ENCODE peak calls at places on chromosomes 16 and 17, in seven cellular contexts. One of them, this sample, is unnamed.

GRCh38 chr16:626787-627457 is 3.9 kb upstream of the WFIKKN1 start:
- DNase-seq in A549: peak; percentile 92
- DNase-seq in CD8-positive, alpha-beta T cell: no peak
- DNase-seq in heart left ventricle: no peak
- DNase-seq in lower lobe of right lung: no peak
- DNase-seq in SK-N-SH: no peak
- DNase-seq in endodermal cell: no peak
- DNase-seq in this sample: peak; percentile 33

GRCh38 chr17:2058521-2059124 is 3.7 kb downstream of the HIC1 start:
- DNase-seq in lower lobe of right lung: peak; percentile 91
- DNase-seq in SK-N-SH: no peak
- DNase-seq in CD8-positive, alpha-beta T cell: peak; percentile 46
- DNase-seq in A549: peak; percentile 80
- DNase-seq in endodermal cell: peak; percentile 96
- DNase-seq in heart left ventricle: peak; percentile 87
- DNase-seq in this sample: no peak

GRCh38 chr16:87153326-87153725 is 163.9 kb downstream of the C16orf95 start:
- DNase-seq in endodermal cell: no peak
- DNase-seq in SK-N-SH: no peak
- DNase-seq in lower lobe of right lung: no peak
- DNase-seq in CD8-positive, alpha-beta T cell: no peak
- DNase-seq in A549: no peak
- DNase-seq in heart left ventricle: no peak
- DNase-seq in this sample: no peak

GRCh38 chr16:72818286-72818845 is 229.6 kb downstream of the ZFHX3 start:
- DNase-seq in heart left ventricle: no peak
- DNase-seq in A549: no peak
- DNase-seq in lower lobe of right lung: no peak
- DNase-seq in SK-N-SH: no peak
- DNase-seq in CD8-positive, alpha-beta T cell: no peak
- DNase-seq in endodermal cell: peak; percentile 67
- DNase-seq in this sample: no peak

GRCh38 chr17:19002805-19003542 is 1.6 kb downstream of the FAM83G start:
- DNase-seq in SK-N-SH: no peak
- DNase-seq in endodermal cell: no peak
- DNase-seq in A549: no peak
- DNase-seq in heart left ventricle: no peak
- DNase-seq in lower lobe of right lung: no peak
- DNase-seq in CD8-positive, alpha-beta T cell: no peak
- DNase-seq in this sample: no peak

GRCh38 chr17:57294629-57295501 is 38.5 kb downstream of the MSI2 start:
- DNase-seq in endodermal cell: peak; percentile 70
- DNase-seq in SK-N-SH: peak; percentile 54
- DNase-seq in lower lobe of right lung: no peak
- DNase-seq in CD8-positive, alpha-beta T cell: peak; percentile 39
- DNase-seq in heart left ventricle: peak; percentile 46
- DNase-seq in A549: peak; percentile 28
- DNase-seq in this sample: peak; percentile 30

GRCh38 chr17:44965491-44966234 is 2.4 kb downstream of the C1QL1 start:
- DNase-seq in endodermal cell: no peak
- DNase-seq in CD8-positive, alpha-beta T cell: no peak
- DNase-seq in A549: no peak
- DNase-seq in heart left ventricle: no peak
- DNase-seq in SK-N-SH: no peak
- DNase-seq in lower lobe of right lung: no peak
- DNase-seq in this sample: no peak

GRCh38 chr16:27599606-27600005 is 49.7 kb downstream of the KATNIP start:
- DNase-seq in endodermal cell: no peak
- DNase-seq in lower lobe of right lung: no peak
- DNase-seq in SK-N-SH: no peak
- DNase-seq in A549: no peak
- DNase-seq in CD8-positive, alpha-beta T cell: no peak
- DNase-seq in heart left ventricle: no peak
- DNase-seq in this sample: no peak

GRCh38 chr16:21145738-21146137 is 4.9 kb downstream of the DNAH3 start:
- DNase-seq in endodermal cell: no peak
- DNase-seq in SK-N-SH: no peak
- DNase-seq in A549: no peak
- DNase-seq in lower lobe of right lung: no peak
- DNase-seq in CD8-positive, alpha-beta T cell: no peak
- DNase-seq in heart left ventricle: no peak
- DNase-seq in this sample: no peak

GRCh38 chr17:19769946-19770652 is 22.0 kb upstream of the ALDH3A1 start:
- DNase-seq in endodermal cell: no peak
- DNase-seq in SK-N-SH: no peak
- DNase-seq in CD8-positive, alpha-beta T cell: no peak
- DNase-seq in A549: no peak
- DNase-seq in heart left ventricle: no peak
- DNase-seq in lower lobe of right lung: no peak
- DNase-seq in this sample: no peak

GRCh38 chr17:78915872-78916632 is 9.1 kb downstream of the TIMP2 start:
- DNase-seq in SK-N-SH: no peak
- DNase-seq in lower lobe of right lung: peak; percentile 70
- DNase-seq in endodermal cell: no peak
- DNase-seq in heart left ventricle: peak; percentile 64
- DNase-seq in CD8-positive, alpha-beta T cell: no peak
- DNase-seq in A549: peak; percentile 74
- DNase-seq in this sample: no peak

GRCh38 chr16:28495098-28495793 is 803 bp downstream of the APOBR start:
- DNase-seq in CD8-positive, alpha-beta T cell: no peak
- DNase-seq in A549: no peak
- DNase-seq in lower lobe of right lung: no peak
- DNase-seq in endodermal cell: no peak
- DNase-seq in SK-N-SH: no peak
- DNase-seq in heart left ventricle: no peak
- DNase-seq in this sample: no peak

GRCh38 chr16:14303182-14303618 is 232.1 kb downstream of the MRTFB start:
- DNase-seq in lower lobe of right lung: no peak
- DNase-seq in heart left ventricle: no peak
- DNase-seq in endodermal cell: peak; percentile 54
- DNase-seq in CD8-positive, alpha-beta T cell: no peak
- DNase-seq in SK-N-SH: no peak
- DNase-seq in A549: no peak
- DNase-seq in this sample: no peak

GRCh38 chr17:41679740-41680425 is 8.8 kb upstream of the EIF1 start:
- DNase-seq in lower lobe of right lung: no peak
- DNase-seq in CD8-positive, alpha-beta T cell: no peak
- DNase-seq in heart left ventricle: no peak
- DNase-seq in A549: no peak
- DNase-seq in SK-N-SH: no peak
- DNase-seq in endodermal cell: peak; percentile 66
- DNase-seq in this sample: no peak

GRCh38 chr16:84104231-84104630 is 12.5 kb downstream of the MBTPS1 start:
- DNase-seq in endodermal cell: no peak
- DNase-seq in SK-N-SH: no peak
- DNase-seq in CD8-positive, alpha-beta T cell: no peak
- DNase-seq in heart left ventricle: no peak
- DNase-seq in A549: no peak
- DNase-seq in lower lobe of right lung: no peak
- DNase-seq in this sample: no peak

GRCh38 chr17:43613911-43614310 is 47.8 kb downstream of the MEOX1 start:
- DNase-seq in SK-N-SH: no peak
- DNase-seq in lower lobe of right lung: no peak
- DNase-seq in CD8-positive, alpha-beta T cell: no peak
- DNase-seq in A549: no peak
- DNase-seq in endodermal cell: no peak
- DNase-seq in heart left ventricle: no peak
- DNase-seq in this sample: no peak

GRCh38 chr17:50785942-50786570 is 18.7 kb upstream of the ANKRD40CL start:
- DNase-seq in lower lobe of right lung: no peak
- DNase-seq in endodermal cell: no peak
- DNase-seq in CD8-positive, alpha-beta T cell: no peak
- DNase-seq in heart left ventricle: no peak
- DNase-seq in A549: no peak
- DNase-seq in SK-N-SH: no peak
- DNase-seq in this sample: no peak

GRCh38 chr17:34843682-34844081 is 117.6 kb downstream of the CCT6B start:
- DNase-seq in endodermal cell: no peak
- DNase-seq in lower lobe of right lung: no peak
- DNase-seq in SK-N-SH: no peak
- DNase-seq in A549: no peak
- DNase-seq in heart left ventricle: no peak
- DNase-seq in CD8-positive, alpha-beta T cell: no peak
- DNase-seq in this sample: no peak

GRCh38 chr17:34841467-34841866 is 119.8 kb downstream of the CCT6B start:
- DNase-seq in heart left ventricle: no peak
- DNase-seq in A549: no peak
- DNase-seq in endodermal cell: no peak
- DNase-seq in lower lobe of right lung: no peak
- DNase-seq in CD8-positive, alpha-beta T cell: no peak
- DNase-seq in SK-N-SH: peak; percentile 26
- DNase-seq in this sample: no peak

GRCh38 chr17:34837796-34838195 is 123.5 kb downstream of the CCT6B start:
- DNase-seq in SK-N-SH: no peak
- DNase-seq in A549: no peak
- DNase-seq in CD8-positive, alpha-beta T cell: no peak
- DNase-seq in heart left ventricle: no peak
- DNase-seq in endodermal cell: no peak
- DNase-seq in lower lobe of right lung: no peak
- DNase-seq in this sample: no peak

GRCh38 chr17:34840758-34841157 is 120.5 kb downstream of the CCT6B start:
- DNase-seq in SK-N-SH: no peak
- DNase-seq in endodermal cell: no peak
- DNase-seq in CD8-positive, alpha-beta T cell: no peak
- DNase-seq in lower lobe of right lung: no peak
- DNase-seq in A549: no peak
- DNase-seq in heart left ventricle: no peak
- DNase-seq in this sample: no peak

GRCh38 chr17:34842235-34842634 is 119.0 kb downstream of the CCT6B start:
- DNase-seq in lower lobe of right lung: no peak
- DNase-seq in CD8-positive, alpha-beta T cell: no peak
- DNase-seq in SK-N-SH: no peak
- DNase-seq in endodermal cell: no peak
- DNase-seq in A549: no peak
- DNase-seq in heart left ventricle: no peak
- DNase-seq in this sample: no peak
- H3K4me1 ChIP-seq in lower lobe of right lung: no peaks in the 10 kb centered on the region
- H3K4me1 ChIP-seq in CD8-positive, alpha-beta T cell: peaks cover 47% of the 10 kb centered on the region
- H3K4me1 ChIP-seq in SK-N-SH: no peaks in the 10 kb centered on the region
- H3K4me1 ChIP-seq in endodermal cell: no peaks in the 10 kb centered on the region
- H3K4me1 ChIP-seq in A549: no peaks in the 10 kb centered on the region
- H3K4me1 ChIP-seq in heart left ventricle: no peaks in the 10 kb centered on the region
- H3K4me1 ChIP-seq in this sample: no peaks in the 10 kb centered on the region

GRCh38 chr17:30210366-30210765 is 25.1 kb downstream of the SLC6A4 start:
- DNase-seq in lower lobe of right lung: no peak
- DNase-seq in CD8-positive, alpha-beta T cell: no peak
- DNase-seq in SK-N-SH: no peak
- DNase-seq in heart left ventricle: no peak
- DNase-seq in A549: no peak
- DNase-seq in endodermal cell: peak; percentile 33
- DNase-seq in this sample: no peak

GRCh38 chr17:30210901-30211300 is 24.6 kb downstream of the SLC6A4 start:
- DNase-seq in CD8-positive, alpha-beta T cell: no peak
- DNase-seq in SK-N-SH: no peak
- DNase-seq in heart left ventricle: no peak
- DNase-seq in lower lobe of right lung: no peak
- DNase-seq in A549: no peak
- DNase-seq in endodermal cell: no peak
- DNase-seq in this sample: no peak

GRCh38 chr17:30211371-30211770 is 24.1 kb downstream of the SLC6A4 start:
- DNase-seq in CD8-positive, alpha-beta T cell: no peak
- DNase-seq in A549: no peak
- DNase-seq in endodermal cell: no peak
- DNase-seq in SK-N-SH: no peak
- DNase-seq in lower lobe of right lung: no peak
- DNase-seq in heart left ventricle: no peak
- DNase-seq in this sample: no peak

GRCh38 chr17:30217054-30217453 is 18.4 kb downstream of the SLC6A4 start:
- DNase-seq in heart left ventricle: no peak
- DNase-seq in SK-N-SH: no peak
- DNase-seq in lower lobe of right lung: no peak
- DNase-seq in A549: no peak
- DNase-seq in endodermal cell: no peak
- DNase-seq in CD8-positive, alpha-beta T cell: no peak
- DNase-seq in this sample: no peak

DNA sequence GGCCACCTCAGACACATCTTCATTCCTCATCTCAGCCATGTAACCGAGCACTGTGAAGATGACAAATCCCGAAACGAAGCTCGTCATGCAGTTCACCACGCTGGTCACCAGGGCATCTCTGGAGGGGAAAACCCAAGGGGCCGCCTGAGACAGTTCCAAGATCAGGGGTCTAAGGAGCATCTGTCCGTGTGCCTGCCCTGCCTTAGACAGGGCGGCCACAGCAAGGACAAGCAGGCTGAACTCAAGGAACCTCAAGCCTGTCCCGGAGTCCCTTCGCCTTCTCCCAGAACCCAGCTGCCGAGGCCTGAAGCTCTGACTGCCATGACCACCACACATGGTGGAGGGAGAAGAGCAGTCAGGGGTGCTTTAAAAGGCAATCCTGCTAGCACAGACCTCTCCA is 22.7 kb downstream of the SLC6A4 start:
- DNase-seq in A549: no peak
- DNase-seq in CD8-positive, alpha-beta T cell: no peak
- DNase-seq in SK-N-SH: no peak
- DNase-seq in endodermal cell: peak; percentile 70
- DNase-seq in lower lobe of right lung: no peak
- DNase-seq in heart left ventricle: no peak
- DNase-seq in this sample: no peak
- TF ChIP-seq CTCF in A549: no peak
- TF ChIP-seq CTCF in CD8-positive, alpha-beta T cell: no peak
- TF ChIP-seq CTCF in SK-N-SH: no peak
- TF ChIP-seq CTCF in endodermal cell: peak; percentile 52
- TF ChIP-seq CTCF in lower lobe of right lung: no peak
- TF ChIP-seq CTCF in heart left ventricle: no peak
- TF ChIP-seq CTCF in this sample: no peak

GRCh38 chr17:59371426-59372099 is 40.1 kb downstream of the YPEL2 start:
- DNase-seq in endodermal cell: no peak
- DNase-seq in lower lobe of right lung: no peak
- DNase-seq in CD8-positive, alpha-beta T cell: no peak
- DNase-seq in heart left ventricle: no peak
- DNase-seq in SK-N-SH: no peak
- DNase-seq in A549: no peak
- DNase-seq in this sample: no peak
- H3K4me1 ChIP-seq in endodermal cell: peaks cover 37% of the 10 kb centered on the region
- H3K4me1 ChIP-seq in lower lobe of right lung: peaks cover 99% of the 10 kb centered on the region
- H3K4me1 ChIP-seq in CD8-positive, alpha-beta T cell: peaks cover 86% of the 10 kb centered on the region
- H3K4me1 ChIP-seq in heart left ventricle: peaks cover 98% of the 10 kb centered on the region
- H3K4me1 ChIP-seq in SK-N-SH: peaks cover 43% of the 10 kb centered on the region
- H3K4me1 ChIP-seq in A549: peaks cover 31% of the 10 kb centered on the region
- H3K4me1 ChIP-seq in this sample: peaks cover 30% of the 10 kb centered on the region

DNA sequence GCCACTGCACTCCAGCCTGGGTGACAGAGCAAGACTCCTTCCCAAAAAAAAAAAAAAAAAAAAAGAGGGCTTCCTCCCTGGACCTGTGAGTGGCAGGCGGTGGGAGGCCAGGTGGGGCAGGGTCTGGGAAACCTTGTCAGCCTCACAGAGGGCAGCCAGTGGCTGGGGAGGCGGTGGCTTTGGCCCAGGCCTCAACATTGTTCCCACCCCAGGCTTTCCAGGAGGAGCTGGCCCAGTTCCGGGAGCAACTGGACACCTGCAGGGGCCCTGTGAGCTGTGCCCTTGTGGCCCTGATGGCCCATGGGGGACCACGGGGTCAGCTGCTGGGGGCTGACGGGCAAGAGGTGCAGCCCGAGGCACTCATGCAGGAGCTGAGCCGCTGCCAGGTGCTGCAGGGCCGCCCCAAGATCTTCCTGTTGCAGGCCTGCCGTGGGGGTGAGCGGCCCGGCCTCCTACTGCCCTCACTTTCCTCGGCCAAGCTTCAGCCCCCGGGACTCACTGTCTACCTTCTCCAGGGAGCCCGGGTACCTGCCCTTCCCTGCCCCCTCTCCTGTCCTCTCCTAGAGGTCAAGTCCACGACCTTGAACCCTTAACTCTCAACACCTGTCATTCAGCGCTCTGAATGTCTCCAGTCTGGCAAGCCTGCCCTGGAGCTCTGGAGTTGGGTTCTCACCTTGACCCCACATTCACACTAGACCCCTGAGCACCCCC is 12.4 kb downstream of the ZNF213 start:
- DNase-seq in A549: no peak
- DNase-seq in SK-N-SH: no peak
- DNase-seq in lower lobe of right lung: peak; percentile 42
- DNase-seq in heart left ventricle: peak; percentile 16
- DNase-seq in endodermal cell: no peak
- DNase-seq in CD8-positive, alpha-beta T cell: no peak
- DNase-seq in this sample: no peak
- TF ChIP-seq CTCF in A549: no peak
- TF ChIP-seq CTCF in SK-N-SH: no peak
- TF ChIP-seq CTCF in lower lobe of right lung: no peak
- TF ChIP-seq CTCF in heart left ventricle: no peak
- TF ChIP-seq CTCF in endodermal cell: no peak
- TF ChIP-seq CTCF in CD8-positive, alpha-beta T cell: no peak
- TF ChIP-seq CTCF in this sample: no peak

This sample was measured in BE2C.